ENCODE peak calls at places on chromosomes 12 and 14, in five cellular contexts. F, U, R, P and H are unnamed samples.

GRCh38 chr12:57164454-57164853 is 17.0 kb upstream of the LRP1-AS start:
- DNase-seq in R (no peak), P (no peak), F (no peak), U (no peak), H (no peak)

GRCh38 chr14:22510527-22511110 is 78.4 kb downstream of the DAD1 start:
- DNase-seq in U (no peak), F (no peak), P (no peak), R (peak), H (no peak)

GRCh38 chr12:106248849-106249371 is 1.1 kb upstream of the CKAP4 start:
- DNase-seq in U (peak), R (peak), P (no peak), F (no peak), H (no peak)

GRCh38 chr12:80195143-80195726 is 95.9 kb downstream of the OTOGL start:
- DNase-seq in P (no peak), R (peak), U (peak), F (peak), H (no peak)

GRCh38 chr14:20732477-20732876 is 13.2 kb upstream of the EDDM3A start:
- DNase-seq in U (no peak), R (no peak), F (no peak), P (no peak), H (no peak)

GRCh38 chr14:28398501-28398900 is 368.1 kb upstream of the FOXG1 start:
- DNase-seq in P (no peak), U (no peak), R (no peak), F (no peak), H (no peak)

GRCh38 chr14:66281036-66281776 is 205.0 kb upstream of the CCDC196 start:
- DNase-seq in F (no peak), U (no peak), R (no peak), P (no peak), H (no peak)

GRCh38 chr12:42918387-42918786 is 328.8 kb upstream of the PRICKLE1 start:
- DNase-seq in F (no peak), P (no peak), U (no peak), R (peak), H (no peak)

GRCh38 chr14:77071938-77072388 is 26.1 kb upstream of the CIPC start:
- DNase-seq in F (peak), R (peak), U (no peak), P (no peak), H (peak)

DNA sequence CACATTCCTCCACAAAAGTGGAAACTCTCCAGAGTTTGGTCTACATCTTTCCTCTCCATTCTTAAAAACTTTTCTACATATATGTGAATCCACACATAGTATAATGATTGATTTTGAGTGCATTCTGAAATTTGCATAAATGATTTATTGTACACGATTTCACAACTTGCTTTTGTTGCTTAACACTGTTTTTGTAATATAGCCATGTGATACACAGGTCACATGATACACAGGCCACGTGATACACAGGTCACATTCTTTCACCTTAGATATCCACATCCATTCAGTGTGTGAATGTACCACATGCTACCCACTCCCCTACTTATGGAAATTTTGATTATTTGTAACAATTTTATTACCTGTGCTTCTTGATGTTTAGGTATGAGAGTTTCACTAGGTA is 319.1 kb downstream of the ZFP36L1 start:
- DNase-seq in R (no peak), P (no peak), F (no peak), U (no peak), H (no peak)
- H3K27ac ChIP-seq in R (no peak), P (no peak), F (no peak), U (no peak), H (no peak)

DNA sequence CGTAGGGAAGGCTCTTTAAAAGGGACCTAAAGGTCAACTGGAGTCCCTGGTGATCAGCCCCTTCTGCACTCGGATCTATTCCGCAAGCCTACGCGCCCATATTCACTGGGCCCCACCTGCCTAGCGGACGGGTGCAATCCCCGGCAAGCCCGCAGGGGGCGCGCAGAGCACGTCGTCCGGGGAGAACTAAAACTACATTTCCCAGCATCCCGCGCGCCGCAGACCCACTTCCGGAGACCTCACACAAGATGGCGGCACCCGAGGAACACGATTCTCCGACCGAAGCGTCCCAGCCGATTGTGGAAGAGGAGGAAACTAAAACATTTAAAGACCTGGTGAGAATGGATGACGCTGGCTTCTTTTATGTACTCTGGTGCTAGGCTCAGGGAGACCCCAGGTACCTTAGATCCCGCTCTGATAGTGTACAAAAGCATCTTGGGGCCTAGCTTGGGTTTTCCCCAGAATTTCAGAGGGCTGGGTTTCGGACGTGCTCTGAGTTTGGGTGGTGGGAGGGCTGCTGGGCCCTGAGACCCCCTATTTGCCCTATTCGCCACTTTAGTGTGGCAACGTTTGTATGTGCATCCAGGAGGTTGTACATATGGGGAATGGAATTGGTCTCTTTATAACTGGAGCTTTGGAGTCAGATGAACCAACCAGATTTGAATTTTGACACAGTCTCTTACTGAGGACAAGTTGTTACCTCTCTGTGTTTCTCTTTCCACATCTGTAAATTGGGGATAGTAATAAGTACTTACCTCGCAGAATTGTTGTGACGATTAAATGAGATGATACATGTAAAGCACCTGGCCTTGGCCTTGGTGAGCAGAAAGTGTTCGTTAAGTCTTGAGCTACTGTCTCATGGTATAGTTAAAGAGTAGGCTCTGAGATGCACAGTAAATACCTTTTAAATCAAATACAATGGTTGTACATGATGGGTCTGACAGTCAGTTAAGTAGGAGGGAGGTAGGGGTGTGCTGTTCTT is at the start of gene DDX47:
- DNase-seq in R (peak), U (peak), F (peak), P (peak), H (no peak)
- H3K27ac ChIP-seq in R (peak), U (no peak), F (peak), P (peak), H (peak)

GRCh38 chr14:58002618-58003017 is 136.7 kb upstream of the SLC35F4 start:
- DNase-seq in P (no peak), U (no peak), F (no peak), R (no peak), H (no peak)
- H3K27ac ChIP-seq in P (no peak), U (no peak), F (no peak), R (no peak), H (no peak)

GRCh38 chr12:131027876-131028586 is 74.3 kb downstream of the ADGRD1 start:
- DNase-seq in U (no peak), F (no peak), P (no peak), R (no peak), H (no peak)
- H3K27ac ChIP-seq in U (no peak), F (no peak), P (peak), R (no peak), H (no peak)

GRCh38 chr14:91470216-91470615 is 39.9 kb downstream of the PPP4R3A start:
- DNase-seq in F (no peak), R (no peak), U (no peak), P (no peak), H (no peak)

GRCh38 chr14:91464615-91465205 is 45.4 kb downstream of the PPP4R3A start:
- DNase-seq in U (no peak), F (no peak), R (no peak), P (no peak), H (no peak)

GRCh38 chr14:91466192-91466591 is 43.9 kb downstream of the PPP4R3A start:
- DNase-seq in U (no peak), R (peak), P (no peak), F (no peak), H (no peak)
- H3K27ac ChIP-seq in U (no peak), R (no peak), P (no peak), F (no peak), H (no peak)

GRCh38 chr14:54193871-54194270 is 202.9 kb upstream of the CDKN3 start:
- DNase-seq in F (no peak), P (no peak), U (no peak), R (no peak), H (no peak)

GRCh38 chr14:54192610-54193009 is 204.2 kb upstream of the CDKN3 start:
- DNase-seq in R (no peak), F (no peak), P (no peak), U (no peak), H (no peak)

GRCh38 chr14:54200726-54201125 is 196.1 kb upstream of the CDKN3 start:
- DNase-seq in U (no peak), P (no peak), F (no peak), R (no peak), H (peak)

GRCh38 chr14:54194501-54194900 is 202.3 kb upstream of the CDKN3 start:
- DNase-seq in U (no peak), P (no peak), R (no peak), F (no peak), H (no peak)

DNA sequence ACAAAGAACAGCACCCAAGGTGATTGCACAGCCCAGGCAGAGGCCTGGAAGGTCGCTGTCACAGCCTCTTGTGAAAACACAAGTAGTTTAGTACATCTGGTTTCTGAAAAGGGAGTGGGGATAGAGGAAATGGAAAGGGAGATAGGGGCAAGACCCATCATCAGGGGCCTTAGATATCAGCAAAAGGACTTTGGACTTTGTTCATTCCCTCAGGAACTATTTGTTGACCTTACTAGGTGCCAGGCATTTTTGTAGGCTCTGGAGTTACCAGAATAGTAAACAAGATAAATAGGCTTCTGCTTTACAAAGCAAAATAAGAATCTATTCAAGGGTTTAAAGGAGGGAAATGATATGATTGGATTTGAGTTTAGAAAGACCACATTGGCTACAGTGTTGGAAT is 199.4 kb upstream of the CDKN3 start:
- DNase-seq in R (no peak), F (no peak), P (no peak), U (peak), H (no peak)
- H3K27ac ChIP-seq in R (no peak), F (no peak), P (no peak), U (no peak), H (no peak)

DNA sequence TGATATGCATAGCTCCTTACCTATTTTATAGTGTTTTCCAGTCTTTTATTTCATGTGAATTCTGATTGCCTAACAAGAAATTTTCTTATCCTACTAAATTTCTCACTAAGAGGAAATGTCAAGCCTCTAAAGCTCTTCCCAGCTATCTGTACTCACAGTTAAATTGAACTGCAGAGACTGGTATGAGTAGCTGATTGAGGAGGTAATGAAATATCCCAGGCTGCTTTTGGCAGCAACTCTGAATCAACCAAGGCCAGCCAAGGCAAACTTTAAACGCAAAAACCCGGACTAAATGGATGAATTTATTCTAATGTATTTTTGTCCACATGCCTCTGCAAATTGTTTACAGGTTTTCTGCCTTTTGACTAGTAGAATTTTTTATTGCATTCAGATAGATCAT is 119.1 kb upstream of the PMCH start:
- DNase-seq in F (no peak), U (no peak), P (no peak), R (no peak), H (no peak)
- H3K27ac ChIP-seq in F (no peak), U (no peak), P (no peak), R (no peak), H (no peak)

DNA sequence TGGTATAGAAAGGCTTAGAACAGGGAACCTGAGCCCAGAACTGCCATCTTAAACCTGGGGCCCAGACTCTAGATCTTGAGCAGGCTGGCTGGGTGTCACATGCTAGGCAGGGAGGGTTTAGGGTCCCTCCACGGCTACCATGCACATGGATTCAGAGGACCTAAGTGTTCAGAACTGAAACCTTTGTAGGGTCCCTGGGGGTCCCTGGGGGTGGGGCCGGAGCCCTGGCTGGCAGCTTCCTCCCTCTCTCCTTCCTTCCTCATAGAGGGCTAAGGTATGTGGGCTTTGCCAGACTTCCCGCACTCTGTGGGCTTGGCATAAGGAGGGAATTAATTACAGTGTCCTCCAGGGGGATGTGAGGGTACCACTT is 4.6 kb upstream of the ZNF385A start:
- DNase-seq in P (no peak), R (no peak), F (no peak), U (no peak), H (no peak)
- H3K27ac ChIP-seq in P (no peak), R (no peak), F (no peak), U (no peak), H (peak)